ENCODE peak calls at places on chromosome 4, in eight cellular contexts. E is colonic mucosa, S is body of pancreas, X is psoas muscle, O is A549, L is ovary, N is Caco-2, B is heart left ventricle. Z is an unnamed sample.
A peak's percentile ranks its signal among the peaks of the same experiment; 100 is the strongest.

GRCh38 chr4:4413373-4413725 is 26.4 kb downstream of the NSG1 start:
- DNase-seq in E (no peak), S (no peak), X (peak; percentile 39), O (no peak), L (no peak), N (no peak), B (no peak), Z (no peak)

GRCh38 chr4:133186845-133187244 is 37.8 kb downstream of the PCDH10 start:
- DNase-seq in E (no peak), S (no peak), X (no peak), O (no peak), L (no peak), N (no peak), B (no peak), Z (no peak)

GRCh38 chr4:109077486-109077885 is 225.0 kb downstream of the COL25A1 start:
- DNase-seq in E (no peak), S (no peak), X (no peak), O (no peak), L (no peak), N (no peak), B (no peak), Z (no peak)

GRCh38 chr4:98663226-98664006 is 5.0 kb upstream of the TSPAN5 start:
- DNase-seq in E (no peak), S (no peak), X (no peak), O (no peak), L (no peak), N (no peak), B (peak; percentile 31), Z (no peak)

GRCh38 chr4:47623916-47624554 is 139.0 kb downstream of the ATP10D start:
- DNase-seq in E (no peak), S (no peak), X (no peak), O (no peak), L (no peak), N (no peak), B (no peak), Z (no peak)

GRCh38 chr4:151541438-151542071 is 132.6 kb downstream of the FHIP1A start:
- DNase-seq in E (no peak), S (no peak), X (no peak), O (peak; percentile 11), L (no peak), N (no peak), B (no peak), Z (no peak)

GRCh38 chr4:151555151-151555945 is 146.4 kb downstream of the FHIP1A start:
- DNase-seq in E (no peak), S (no peak), X (no peak), O (no peak), L (no peak), N (no peak), B (no peak), Z (no peak)

GRCh38 chr4:39151120-39151713 is 31.1 kb upstream of the WDR19 start:
- DNase-seq in E (no peak), S (no peak), X (no peak), O (no peak), L (no peak), N (no peak), B (no peak), Z (no peak)

GRCh38 chr4:101232074-101232776 is 115.1 kb downstream of the PPP3CA start:
- DNase-seq in E (no peak), S (no peak), X (peak; percentile 48), O (peak; percentile 67), L (no peak), N (no peak), B (peak; percentile 22), Z (no peak)

GRCh38 chr4:132123870-132124623 is 1025.0 kb upstream of the PCDH10 start:
- DNase-seq in E (no peak), S (no peak), X (no peak), O (peak; percentile 1), L (no peak), N (no peak), B (no peak), Z (no peak)

GRCh38 chr4:75038376-75038775 is 105.5 kb downstream of the PARM1 start:
- DNase-seq in E (no peak), S (no peak), X (no peak), O (no peak), L (no peak), N (no peak), B (no peak), Z (no peak)

DNA sequence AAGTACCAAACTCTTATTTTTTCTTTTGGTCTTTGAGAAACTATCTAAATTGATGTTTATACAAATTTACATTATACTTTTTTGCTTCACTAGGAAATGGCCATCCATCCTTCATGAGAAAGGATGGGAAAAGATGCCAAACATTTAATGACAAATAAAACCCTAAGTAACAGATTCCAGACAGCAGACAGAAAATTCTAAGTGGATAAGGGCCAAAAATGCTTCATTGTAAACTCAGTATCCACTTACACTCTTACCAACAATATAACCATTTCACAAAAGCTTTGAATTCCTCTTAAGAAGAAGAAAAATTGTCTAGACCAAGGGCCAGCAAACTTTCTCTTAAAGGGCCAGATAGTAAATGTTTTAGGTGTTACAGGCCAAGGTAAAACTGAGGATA is 3.5 kb downstream of the GUCY1B1 start:
- DNase-seq in E (no peak), S (no peak), X (no peak), O (no peak), L (no peak), N (no peak), B (no peak), Z (no peak)
- H3K4me1 ChIP-seq in E (no peaks in the 10 kb centered on the region), S (no peaks in the 10 kb centered on the region), X (no peaks in the 10 kb centered on the region), O (peaks cover 3% of the 10 kb centered on the region), L (no peaks in the 10 kb centered on the region), N (no peaks in the 10 kb centered on the region), B (no peaks in the 10 kb centered on the region), Z (no peaks in the 10 kb centered on the region)

GRCh38 chr4:80128941-80129340 is 55.9 kb upstream of the ANTXR2 start:
- DNase-seq in E (no peak), S (no peak), X (no peak), O (no peak), L (no peak), N (no peak), B (no peak), Z (no peak)

GRCh38 chr4:80124246-80125211 is 51.5 kb upstream of the ANTXR2 start:
- DNase-seq in E (no peak), S (no peak), X (no peak), O (no peak), L (no peak), N (no peak), B (no peak), Z (no peak)

GRCh38 chr4:80125252-80126177 is 52.5 kb upstream of the ANTXR2 start:
- DNase-seq in E (no peak), S (no peak), X (no peak), O (peak; percentile 13), L (no peak), N (no peak), B (no peak), Z (no peak)

GRCh38 chr4:80127870-80128419 is 54.9 kb upstream of the ANTXR2 start:
- DNase-seq in E (no peak), S (no peak), X (no peak), O (no peak), L (no peak), N (no peak), B (no peak), Z (no peak)

GRCh38 chr4:80126435-80126834 is 53.4 kb upstream of the ANTXR2 start:
- DNase-seq in E (no peak), S (no peak), X (no peak), O (no peak), L (no peak), N (no peak), B (no peak), Z (no peak)
- H3K4me1 ChIP-seq in E (no peaks in the 10 kb centered on the region), S (no peaks in the 10 kb centered on the region), X (no peaks in the 10 kb centered on the region), O (peaks cover 14% of the 10 kb centered on the region), L (no peaks in the 10 kb centered on the region), N (no peaks in the 10 kb centered on the region), B (no peaks in the 10 kb centered on the region), Z (no peaks in the 10 kb centered on the region)

DNA sequence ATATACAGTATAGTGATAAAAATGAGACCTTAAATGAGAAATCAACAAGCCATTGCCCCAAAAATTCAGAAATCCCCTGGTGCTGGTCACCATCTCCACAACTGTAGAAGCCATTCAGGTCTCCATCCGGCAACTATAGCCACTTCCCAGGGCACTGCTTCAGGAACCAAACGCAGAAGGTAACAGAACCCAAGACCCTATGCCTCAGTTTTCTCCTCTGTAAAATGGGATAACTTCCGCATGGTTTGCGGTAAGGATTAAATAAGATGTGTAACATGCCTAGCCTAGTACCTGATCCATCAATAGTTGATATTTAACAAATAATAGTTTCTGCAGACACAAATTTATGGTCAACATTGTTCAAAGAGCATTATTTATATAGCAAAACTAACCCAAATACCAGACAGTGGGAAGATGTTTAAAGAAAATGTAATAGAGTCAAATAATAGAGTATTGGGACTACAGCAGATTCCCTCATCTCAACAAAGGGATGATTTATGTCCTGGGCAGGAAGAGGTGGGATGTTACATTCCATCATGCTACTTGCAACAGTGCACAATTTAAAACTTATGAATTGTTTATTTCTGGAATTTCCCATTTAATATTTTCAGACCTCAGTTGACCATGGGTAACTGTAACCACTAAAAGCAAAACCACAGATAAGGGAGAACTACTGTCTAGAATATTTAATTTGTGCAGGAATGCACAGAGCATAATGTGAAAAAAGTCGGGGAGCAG is 30.0 kb downstream of the IRF2 start:
- DNase-seq in E (no peak), S (no peak), X (no peak), O (no peak), L (no peak), N (no peak), B (no peak), Z (no peak)
- H3K4me1 ChIP-seq in E (no peaks in the 10 kb centered on the region), S (peaks cover 22% of the 10 kb centered on the region), X (peaks cover 91% of the 10 kb centered on the region), O (no peaks in the 10 kb centered on the region), L (peaks cover 28% of the 10 kb centered on the region), N (peaks cover 6% of the 10 kb centered on the region), B (peaks cover 53% of the 10 kb centered on the region), Z (peaks cover 12% of the 10 kb centered on the region)

GRCh38 chr4:118923891-118924290 is 35.2 kb downstream of the SYNPO2 start:
- DNase-seq in E (no peak), S (no peak), X (no peak), O (no peak), L (no peak), N (no peak), B (no peak), Z (no peak)

GRCh38 chr4:118921736-118922135 is 33.1 kb downstream of the SYNPO2 start:
- DNase-seq in E (no peak), S (no peak), X (no peak), O (no peak), L (no peak), N (no peak), B (no peak), Z (no peak)

GRCh38 chr4:118917582-118917981 is 28.9 kb downstream of the SYNPO2 start:
- DNase-seq in E (no peak), S (no peak), X (no peak), O (no peak), L (no peak), N (no peak), B (no peak), Z (no peak)

GRCh38 chr4:118918388-118918787 is 29.7 kb downstream of the SYNPO2 start:
- DNase-seq in E (no peak), S (no peak), X (no peak), O (peak; percentile 10), L (no peak), N (no peak), B (no peak), Z (no peak)

DNA sequence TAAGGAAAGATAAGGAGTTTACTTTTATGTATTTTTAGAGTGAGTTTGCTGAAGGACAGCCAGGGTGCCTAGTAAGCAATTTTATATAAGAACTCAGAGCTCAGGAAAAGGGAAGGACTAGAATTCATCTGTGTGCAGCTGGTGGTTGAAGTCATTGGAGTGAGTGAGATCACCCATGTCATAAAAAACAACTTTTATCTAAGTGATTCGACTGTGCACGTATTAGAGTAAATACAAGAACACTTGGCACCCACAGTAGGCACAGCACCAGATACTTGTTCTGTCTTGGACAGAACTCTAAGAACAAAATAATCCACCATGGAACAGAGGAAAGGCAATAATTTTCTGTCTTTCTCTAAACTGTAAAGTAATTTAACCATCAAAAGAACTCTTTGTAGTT is 31.6 kb downstream of the SYNPO2 start:
- DNase-seq in E (no peak), S (no peak), X (no peak), O (no peak), L (peak; percentile 48), N (no peak), B (peak; percentile 39), Z (no peak)
- H3K4me1 ChIP-seq in E (no peaks in the 10 kb centered on the region), S (no peaks in the 10 kb centered on the region), X (peaks cover 41% of the 10 kb centered on the region), O (peaks cover 11% of the 10 kb centered on the region), L (peaks cover 16% of the 10 kb centered on the region), N (no peaks in the 10 kb centered on the region), B (peaks cover 60% of the 10 kb centered on the region), Z (no peaks in the 10 kb centered on the region)